ENCODE peak calls at places on chromosomes 13 and 19, in six cellular contexts. M, T, Q, G, S and R are unnamed samples.

GRCh38 chr13:64684685-64685431 is 2545.3 kb downstream of the PCDH9 start:
- DNase-seq in M (no peak), T (no peak), Q (no peak), G (no peak), S (peak), R (no peak)

GRCh38 chr19:35138305-35138799 is 272 bp upstream of the FXYD1 start:
- DNase-seq in M (no peak), T (no peak), Q (no peak), G (no peak), S (no peak), R (no peak)

GRCh38 chr19:41219924-41220567 is 1.0 kb downstream of the AXL start:
- DNase-seq in M (no peak), T (no peak), Q (no peak), G (no peak), S (peak), R (peak)

GRCh38 chr19:4134351-4134750 is 10.4 kb upstream of the MAP2K2 start:
- DNase-seq in M (no peak), T (no peak), Q (no peak), G (no peak), S (no peak), R (no peak)

GRCh38 chr19:10231624-10232228 is 595 bp upstream of the S1PR2 start:
- DNase-seq in M (no peak), T (no peak), Q (no peak), G (no peak), S (no peak), R (no peak)

GRCh38 chr13:44231786-44232516 is 141.7 kb upstream of the SERP2 start:
- DNase-seq in M (peak), T (no peak), Q (peak), G (no peak), S (peak), R (peak)

GRCh38 chr19:29566496-29567054 is 39.5 kb upstream of the POP4 start:
- DNase-seq in M (no peak), T (no peak), Q (no peak), G (no peak), S (no peak), R (no peak)

GRCh38 chr13:75326173-75327131 is 155.5 kb downstream of the TBC1D4 start:
- DNase-seq in M (no peak), T (no peak), Q (no peak), G (no peak), S (peak), R (peak)

GRCh38 chr13:82606008-82606407 is 1276.3 kb downstream of the SLITRK1 start:
- DNase-seq in M (no peak), T (no peak), Q (no peak), G (no peak), S (no peak), R (no peak)

GRCh38 chr13:23378009-23378632 is 55.4 kb downstream of the SACS start:
- DNase-seq in M (peak), T (peak), Q (peak), G (no peak), S (no peak), R (peak)

GRCh38 chr19:11164879-11165406 is 9.4 kb upstream of the SPC24 start:
- DNase-seq in M (peak), T (peak), Q (no peak), G (peak), S (no peak), R (no peak)

GRCh38 chr19:1411255-1412191 is 4.1 kb downstream of the DAZAP1 start:
- DNase-seq in M (no peak), T (peak), Q (no peak), G (peak), S (no peak), R (no peak)

GRCh38 chr13:94239135-94239534 is 240.3 kb downstream of the DCT start:
- DNase-seq in M (peak), T (peak), Q (no peak), G (no peak), S (no peak), R (peak)

GRCh38 chr19:54017266-54017665 is 25.8 kb downstream of the CACNG6 start:
- DNase-seq in M (no peak), T (no peak), Q (no peak), G (no peak), S (no peak), R (no peak)

GRCh38 chr19:4284176-4284958 is 5.3 kb downstream of the SHD start:
- DNase-seq in M (no peak), T (no peak), Q (peak), G (no peak), S (peak), R (no peak)

GRCh38 chr19:52369463-52370340 is at the start of gene ZNF880:
- DNase-seq in M (peak), T (peak), Q (no peak), G (peak), S (peak), R (peak)

GRCh38 chr19:47497073-47497766 is 13.2 kb upstream of the KPTN start:
- DNase-seq in M (no peak), T (no peak), Q (no peak), G (no peak), S (no peak), R (no peak)

GRCh38 chr13:98300956-98301641 is 124.0 kb upstream of the RNF113B start:
- DNase-seq in M (no peak), T (no peak), Q (peak), G (no peak), S (no peak), R (no peak)

GRCh38 chr13:29497137-29497654 is 98.3 kb downstream of the SLC7A1 start:
- DNase-seq in M (no peak), T (no peak), Q (no peak), G (no peak), S (peak), R (no peak)

GRCh38 chr13:110503979-110504499 is 57.5 kb downstream of the RAB20 start:
- DNase-seq in M (no peak), T (no peak), Q (no peak), G (no peak), S (no peak), R (no peak)

GRCh38 chr13:113364933-113365371 is 1.0 kb upstream of the GRTP1 start:
- DNase-seq in M (no peak), T (no peak), Q (no peak), G (no peak), S (no peak), R (no peak)

GRCh38 chr13:41916173-41916954 is 44.5 kb downstream of the VWA8 start:
- DNase-seq in M (peak), T (peak), Q (peak), G (no peak), S (no peak), R (peak)

GRCh38 chr13:73429691-73430090 is 370.9 kb downstream of the KLF5 start:
- DNase-seq in M (no peak), T (no peak), Q (no peak), G (no peak), S (no peak), R (no peak)

GRCh38 chr19:17954401-17954800 is 12.5 kb upstream of the KCNN1 start:
- DNase-seq in M (no peak), T (no peak), Q (no peak), G (no peak), S (no peak), R (no peak)

GRCh38 chr13:19597523-19597922 is 35.9 kb upstream of the MPHOSPH8 start:
- DNase-seq in M (peak), T (no peak), Q (no peak), G (no peak), S (no peak), R (no peak)

GRCh38 chr19:49056101-49056901 is 1.2 kb downstream of the CGB7 start:
- DNase-seq in M (no peak), T (no peak), Q (no peak), G (no peak), S (peak), R (peak)

GRCh38 chr13:35621989-35622388 is 145.5 kb upstream of the MAB21L1 start:
- DNase-seq in M (no peak), T (no peak), Q (no peak), G (no peak), S (peak), R (no peak)